ENCODE peak calls at places on chromosomes 7 and 10, in four cellular contexts. G is AG04450, W is PC-3, K is ascending aorta. M is an unnamed sample.
A peak's percentile ranks its signal among the peaks of the same experiment; 100 is the strongest.

GRCh38 chr7:101115215-101115614 is 11.7 kb upstream of the SERPINE1 start:
- DNase-seq in G (no peak), W (no peak), K (no peak), M (no peak)

GRCh38 chr10:112208292-112208691 is 24.7 kb upstream of the GPAM start:
- DNase-seq in G (no peak), W (no peak), K (no peak), M (no peak)

GRCh38 chr10:6770846-6771245 is 190.8 kb upstream of the PRKCQ start:
- DNase-seq in G (no peak), W (no peak), K (no peak), M (no peak)

GRCh38 chr10:59991661-59992060 is 85.3 kb upstream of the CCDC6 start:
- DNase-seq in G (no peak), W (peak; percentile 96), K (no peak), M (no peak)

GRCh38 chr7:105173586-105173985 is 159.6 kb downstream of the KMT2E start:
- DNase-seq in G (no peak), W (no peak), K (no peak), M (no peak)

GRCh38 chr10:51156913-51157312 is 82.6 kb downstream of the PRKG1 start:
- DNase-seq in G (no peak), W (peak; percentile 91), K (no peak), M (no peak)

GRCh38 chr7:47500103-47500563 is 81.8 kb downstream of the TNS3 start:
- DNase-seq in G (no peak), W (no peak), K (no peak), M (no peak)

GRCh38 chr7:47786557-47787248 is 161.6 kb downstream of the PKD1L1 start:
- DNase-seq in G (peak; percentile 96), W (peak; percentile 98), K (peak; percentile 88), M (no peak)

GRCh38 chr10:44056947-44057811 is 327.7 kb downstream of the CXCL12 start:
- DNase-seq in G (no peak), W (no peak), K (no peak), M (no peak)

GRCh38 chr10:51532044-51532443 is 167.4 kb downstream of the CSTF2T start:
- DNase-seq in G (no peak), W (no peak), K (no peak), M (no peak)

GRCh38 chr10:61795551-61795950 is 105.9 kb upstream of the ARID5B start:
- DNase-seq in G (no peak), W (peak; percentile 45), K (no peak), M (no peak)

GRCh38 chr7:538764-539685 is 19.4 kb upstream of the PDGFA start:
- DNase-seq in G (no peak), W (peak; percentile 70), K (no peak), M (no peak)

GRCh38 chr10:9762966-9763656 is 1254.6 kb upstream of the CELF2 start:
- DNase-seq in G (peak; percentile 52), W (no peak), K (no peak), M (no peak)

GRCh38 chr10:122163182-122164027 is 107.7 kb upstream of the BTBD16 start:
- DNase-seq in G (no peak), W (no peak), K (no peak), M (peak; percentile 71)

GRCh38 chr7:159000859-159001435 is 143.7 kb downstream of the VIPR2 start:
- DNase-seq in G (no peak), W (no peak), K (no peak), M (no peak)

GRCh38 chr7:65509368-65510186 is 135.9 kb downstream of the ZNF92 start:
- DNase-seq in G (no peak), W (peak; percentile 1), K (no peak), M (no peak)

GRCh38 chr10:106310596-106310995 is 853.9 kb downstream of the SORCS1 start:
- DNase-seq in G (no peak), W (no peak), K (no peak), M (no peak)

GRCh38 chr10:105023706-105024105 is 382.6 kb downstream of the SORCS3 start:
- DNase-seq in G (no peak), W (no peak), K (no peak), M (no peak)

DNA sequence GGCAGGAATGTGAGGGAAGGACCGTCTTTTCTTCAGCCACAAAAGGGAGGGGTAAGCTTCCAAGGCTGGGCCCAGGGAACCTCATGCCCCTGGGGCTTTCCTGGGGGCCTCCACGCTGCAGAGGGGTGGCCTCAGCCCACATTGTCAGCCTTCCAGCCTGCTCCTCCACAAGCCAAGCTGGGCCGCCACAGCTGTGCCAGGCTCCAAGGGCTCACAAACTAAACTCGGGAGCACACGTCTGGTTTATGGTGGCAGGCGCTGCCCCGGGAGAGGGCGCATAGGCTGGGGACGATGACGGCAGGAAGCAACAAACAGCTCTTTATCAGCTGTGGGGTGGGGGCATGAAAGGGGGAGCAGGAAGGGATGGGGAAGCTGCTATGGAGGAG is 6.3 kb upstream of the CDH23 start:
- DNase-seq in G (no peak), W (no peak), K (peak; percentile 11), M (no peak)
- TF ChIP-seq CTCF in G (no peak), W (no peak), K (no peak), M (no peak)

DNA sequence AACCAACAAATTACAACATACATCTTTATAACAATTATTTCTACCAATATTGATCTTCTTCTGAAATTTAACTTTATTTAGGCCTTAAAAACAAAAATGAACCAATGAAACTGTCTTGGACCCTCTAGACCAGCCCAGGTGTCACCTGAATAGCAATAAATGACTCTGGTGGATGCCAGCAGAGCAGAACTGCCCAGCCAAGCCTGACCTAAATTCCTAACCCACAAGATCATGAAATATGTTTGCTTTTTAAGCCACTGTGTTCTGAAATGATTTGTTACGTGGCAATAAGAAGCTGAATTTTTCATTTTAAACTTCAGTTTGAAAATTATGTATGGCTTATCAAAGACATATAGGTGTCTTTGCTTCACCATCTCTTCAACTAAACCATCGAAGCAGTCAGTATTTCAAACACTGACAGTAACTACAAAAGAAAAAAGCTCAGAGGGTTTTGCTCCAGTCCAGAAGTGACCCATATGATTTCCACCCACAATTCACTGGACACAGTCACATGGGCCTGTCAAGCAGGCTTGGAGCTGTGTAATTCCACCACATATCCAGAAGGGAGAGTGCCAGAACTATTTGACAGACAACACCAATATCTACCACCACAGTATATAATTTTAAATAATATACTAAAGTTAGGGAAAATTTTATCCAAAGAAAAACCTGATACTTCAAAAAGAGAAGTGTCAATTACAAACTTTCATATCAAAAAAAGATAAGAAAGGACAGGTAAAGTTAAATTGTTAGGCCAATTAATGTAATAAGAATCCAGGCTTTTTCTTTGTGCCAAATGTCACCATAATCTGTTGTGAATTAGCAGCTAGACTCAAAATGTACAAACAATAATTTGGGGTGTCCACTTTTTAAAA is 94.5 kb downstream of the KMT2C start:
- DNase-seq in G (peak; percentile 18), W (peak; percentile 67), K (no peak), M (no peak)
- TF ChIP-seq CTCF in G (peak; percentile 57), W (peak; percentile 66), K (peak; percentile 52), M (peak; percentile 47)

GRCh38 chr7:10704653-10705052 is 269.0 kb upstream of the PHF14 start:
- DNase-seq in G (no peak), W (no peak), K (no peak), M (no peak)

GRCh38 chr7:10703981-10704380 is 269.7 kb upstream of the PHF14 start:
- DNase-seq in G (no peak), W (peak; percentile 3), K (no peak), M (no peak)

GRCh38 chr7:10707519-10707918 is 266.2 kb upstream of the PHF14 start:
- DNase-seq in G (no peak), W (no peak), K (no peak), M (no peak)

GRCh38 chr7:10706875-10707493 is 266.7 kb upstream of the PHF14 start:
- DNase-seq in G (no peak), W (no peak), K (no peak), M (no peak)

DNA sequence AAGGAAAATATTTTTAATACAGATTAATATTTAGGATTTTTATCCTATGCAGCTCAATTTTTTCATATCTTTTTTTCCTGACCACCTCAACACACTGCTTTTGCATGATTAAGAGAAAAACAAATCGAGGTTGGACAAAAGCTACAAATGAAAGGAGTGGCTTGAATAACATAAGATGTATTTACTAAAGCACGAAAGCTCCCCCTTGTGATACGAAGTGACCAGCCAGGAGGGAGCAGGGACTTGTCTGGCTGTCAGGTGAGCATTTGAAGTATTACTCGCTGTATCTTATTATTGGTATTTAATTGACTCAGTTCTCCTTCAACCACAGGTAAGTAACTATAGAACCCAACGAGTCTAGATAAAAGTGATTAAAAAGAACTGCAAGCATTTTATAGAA is 265.2 kb upstream of the PHF14 start:
- DNase-seq in G (no peak), W (peak; percentile 11), K (no peak), M (no peak)
- TF ChIP-seq CTCF in G (no peak), W (peak; percentile 25), K (no peak), M (peak; percentile 55)

GRCh38 chr7:44273681-44274622 is 51.4 kb downstream of the CAMK2B start:
- DNase-seq in G (no peak), W (no peak), K (no peak), M (no peak)

GRCh38 chr7:44272456-44272855 is 52.9 kb downstream of the CAMK2B start:
- DNase-seq in G (no peak), W (no peak), K (no peak), M (no peak)

GRCh38 chr7:44274623-44274975 is 50.8 kb downstream of the CAMK2B start:
- DNase-seq in G (no peak), W (no peak), K (no peak), M (no peak)

GRCh38 chr7:44275146-44275545 is 50.2 kb downstream of the CAMK2B start:
- DNase-seq in G (no peak), W (no peak), K (no peak), M (no peak)

DNA sequence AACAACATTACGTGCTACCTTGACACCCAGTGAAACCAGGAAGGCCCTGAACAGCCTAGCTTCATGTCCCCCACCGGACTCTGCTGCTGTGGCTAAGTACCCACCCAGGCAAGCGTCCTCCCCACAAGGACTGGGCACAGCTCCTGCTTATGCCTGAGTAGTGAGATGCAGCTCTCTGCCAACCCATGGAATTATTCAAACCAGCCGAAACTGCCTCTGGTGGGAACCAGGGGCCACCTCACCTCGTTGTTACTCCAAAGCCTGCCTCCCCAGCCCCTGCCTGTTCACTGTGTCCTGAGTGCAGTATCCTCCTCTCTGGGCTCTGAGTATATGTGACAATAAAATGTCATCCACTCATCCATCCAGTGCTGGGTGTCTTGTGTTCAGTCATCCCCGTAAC is 52.4 kb downstream of the CAMK2B start:
- DNase-seq in G (no peak), W (no peak), K (no peak), M (no peak)
- TF ChIP-seq CTCF in G (no peak), W (no peak), K (no peak), M (no peak)

DNA sequence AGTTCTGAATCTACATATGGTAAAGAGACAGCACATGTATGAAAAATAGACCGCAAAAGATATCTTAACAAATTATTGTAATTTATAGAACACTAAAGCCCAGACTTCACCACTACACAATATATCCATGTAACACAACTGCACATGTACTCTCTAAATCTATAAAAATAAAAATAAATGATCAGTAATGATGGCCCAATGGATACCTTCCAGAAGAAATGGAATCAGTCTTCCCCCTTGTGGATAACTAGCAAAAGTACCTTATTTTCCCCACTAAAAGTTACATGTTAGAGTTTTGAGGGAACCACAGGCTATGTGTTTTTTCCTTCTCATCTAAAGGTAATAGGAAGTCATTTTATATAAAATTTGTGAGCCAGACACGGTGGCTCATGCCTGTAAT is 25.7 kb downstream of the C7orf25 start:
- DNase-seq in G (no peak), W (peak; percentile 41), K (no peak), M (no peak)
- TF ChIP-seq CTCF in G (peak; percentile 56), W (peak; percentile 60), K (peak; percentile 11), M (peak; percentile 44)

M was measured in progenitor cell of endocrine pancreas.